ENCODE peak calls at places on chromosomes 6 and 20, in nine cellular contexts. X is H9, G is neural crest cell, N is Calu3, B is mucosa of descending colon, W is endothelial cell, I is AG04450, L is astrocyte of the spinal cord, A is HCT116. H is an unnamed sample.

GRCh38 chr6:11309947-11310665 is 77.6 kb upstream of the NEDD9 start:
- DNase-seq in B (no peak), L (no peak), G (no peak), N (no peak), I (peak), X (peak), A (no peak), W (no peak), H (no peak)

GRCh38 chr6:160005861-160006540 is 37.1 kb downstream of the IGF2R start:
- DNase-seq in N (no peak), X (no peak), W (peak), B (no peak), G (no peak), A (no peak), L (peak), I (no peak), H (no peak)

GRCh38 chr6:75673885-75674284 is 72.2 kb downstream of the SENP6 start:
- DNase-seq in A (no peak), L (no peak), N (no peak), B (no peak), G (no peak), X (no peak), W (no peak), I (no peak), H (no peak)

GRCh38 chr6:139583420-139583819 is 209.0 kb upstream of the CITED2 start:
- DNase-seq in A (no peak), L (peak), G (no peak), X (no peak), W (no peak), I (no peak), N (no peak), B (no peak), H (no peak)

GRCh38 chr6:37759221-37760154 is 60.0 kb upstream of the ZFAND3 start:
- DNase-seq in N (no peak), L (no peak), G (no peak), I (no peak), B (no peak), A (no peak), W (no peak), X (no peak), H (no peak)

GRCh38 chr6:163494279-163494727 is 79.8 kb downstream of the QKI start:
- DNase-seq in I (no peak), W (no peak), X (no peak), G (no peak), N (no peak), A (peak), L (peak), B (no peak), H (no peak)

GRCh38 chr6:124090491-124090890 is 286.8 kb downstream of the NKAIN2 start:
- DNase-seq in N (no peak), L (no peak), A (no peak), B (no peak), W (no peak), G (no peak), I (no peak), X (no peak), H (no peak)

GRCh38 chr6:35911871-35912653 is 8.8 kb downstream of the SRPK1 start:
- DNase-seq in X (no peak), W (no peak), G (no peak), L (peak), N (peak), B (no peak), I (no peak), A (no peak), H (no peak)

GRCh38 chr6:35663001-35663400 is 25.7 kb downstream of the FKBP5 start:
- DNase-seq in A (no peak), I (no peak), L (peak), N (no peak), G (no peak), X (no peak), W (no peak), B (no peak), H (no peak)

GRCh38 chr20:21936720-21937380 is 231.4 kb downstream of the PAX1 start:
- DNase-seq in L (peak), B (no peak), W (no peak), N (no peak), I (no peak), X (peak), G (no peak), A (no peak), H (no peak)

GRCh38 chr6:105209950-105210706 is 30.3 kb upstream of the POPDC3 start:
- DNase-seq in L (peak), I (peak), G (no peak), W (no peak), A (peak), X (no peak), N (peak), B (no peak), H (no peak)

GRCh38 chr6:124993327-124993726 is 31.1 kb downstream of the RNF217 start:
- DNase-seq in W (no peak), B (no peak), A (no peak), L (no peak), X (no peak), I (no peak), N (no peak), G (no peak), H (no peak)

GRCh38 chr6:112931835-112932234 is 584.7 kb downstream of the RFPL4B start:
- DNase-seq in L (peak), A (no peak), B (no peak), X (no peak), G (no peak), W (no peak), I (no peak), N (no peak), H (no peak)

GRCh38 chr6:11232177-11232967 is at the start of gene NEDD9:
- DNase-seq in B (peak), A (peak), N (peak), X (peak), I (peak), G (peak), L (peak), W (peak), H (peak)

GRCh38 chr6:158149641-158150040 is 18.4 kb downstream of the SERAC1 start:
- DNase-seq in B (no peak), W (no peak), A (no peak), X (no peak), G (no peak), N (no peak), I (peak), L (peak), H (no peak)

GRCh38 chr6:157763129-157763893 is 59.7 kb upstream of the SNX9 start:
- DNase-seq in N (peak), W (no peak), I (no peak), L (peak), B (peak), A (peak), G (no peak), X (peak), H (peak)

GRCh38 chr6:24858154-24858801 is 59.6 kb upstream of the ARMH2 start:
- DNase-seq in B (peak), X (no peak), I (no peak), A (no peak), G (no peak), N (peak), W (no peak), L (no peak), H (no peak)

GRCh38 chr20:46000571-46001145 is 8.1 kb upstream of the MMP9 start:
- DNase-seq in G (no peak), N (no peak), W (peak), B (no peak), I (no peak), X (no peak), A (no peak), L (no peak), H (no peak)

GRCh38 chr6:1379026-1379809 is 10.2 kb upstream of the FOXF2 start:
- DNase-seq in B (no peak), I (no peak), L (no peak), X (no peak), A (no peak), W (no peak), N (no peak), G (no peak), H (no peak)

GRCh38 chr6:105941616-105942412 is 144.3 kb upstream of the PRDM1 start:
- DNase-seq in N (no peak), G (no peak), L (no peak), W (no peak), X (no peak), B (no peak), A (no peak), I (no peak), H (no peak)

GRCh38 chr20:62657956-62658355 is 15.7 kb downstream of the SLCO4A1 start:
- DNase-seq in I (no peak), A (no peak), B (no peak), X (no peak), L (no peak), W (no peak), G (no peak), N (no peak), H (no peak)

GRCh38 chr6:34574647-34575293 is 18.6 kb upstream of the SPDEF start:
- DNase-seq in I (no peak), B (no peak), A (no peak), G (no peak), W (no peak), L (no peak), X (no peak), N (no peak), H (no peak)

GRCh38 chr20:32474967-32475819 is 109.9 kb downstream of the NOL4L start:
- DNase-seq in I (peak), W (peak), G (peak), L (peak), N (peak), B (peak), A (no peak), X (peak), H (peak)
- TF ChIP-seq CTCF in I (no peak), W (no peak), G (peak), L (no peak), N (no peak), B (no peak), A (no peak), X (no peak), H (no peak)

DNA sequence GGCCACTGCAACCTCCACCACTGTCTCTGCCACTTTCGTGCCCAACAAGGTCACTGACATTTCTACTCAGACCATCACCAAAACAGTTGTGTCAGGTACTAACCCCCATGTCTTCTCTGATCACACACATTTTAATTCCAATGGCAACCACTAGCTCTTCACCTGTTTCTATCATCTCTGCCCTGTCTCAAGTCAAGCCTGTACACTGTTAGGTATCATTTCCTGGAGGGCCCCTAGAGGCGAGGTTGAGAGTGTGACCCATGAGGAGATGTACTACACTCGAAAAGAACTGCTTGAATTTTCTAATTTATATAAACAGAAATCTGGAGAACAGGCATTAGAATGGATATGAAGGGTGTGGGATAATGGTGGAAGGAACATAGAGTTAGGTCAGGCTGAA is 17.4 kb upstream of the MUC21 start:
- DNase-seq in W (no peak), L (no peak), B (no peak), I (no peak), X (no peak), N (no peak), A (no peak), G (no peak), H (no peak)
- TF ChIP-seq CTCF in W (no peak), L (no peak), B (no peak), I (no peak), X (no peak), N (no peak), A (no peak), G (no peak), H (no peak)

DNA sequence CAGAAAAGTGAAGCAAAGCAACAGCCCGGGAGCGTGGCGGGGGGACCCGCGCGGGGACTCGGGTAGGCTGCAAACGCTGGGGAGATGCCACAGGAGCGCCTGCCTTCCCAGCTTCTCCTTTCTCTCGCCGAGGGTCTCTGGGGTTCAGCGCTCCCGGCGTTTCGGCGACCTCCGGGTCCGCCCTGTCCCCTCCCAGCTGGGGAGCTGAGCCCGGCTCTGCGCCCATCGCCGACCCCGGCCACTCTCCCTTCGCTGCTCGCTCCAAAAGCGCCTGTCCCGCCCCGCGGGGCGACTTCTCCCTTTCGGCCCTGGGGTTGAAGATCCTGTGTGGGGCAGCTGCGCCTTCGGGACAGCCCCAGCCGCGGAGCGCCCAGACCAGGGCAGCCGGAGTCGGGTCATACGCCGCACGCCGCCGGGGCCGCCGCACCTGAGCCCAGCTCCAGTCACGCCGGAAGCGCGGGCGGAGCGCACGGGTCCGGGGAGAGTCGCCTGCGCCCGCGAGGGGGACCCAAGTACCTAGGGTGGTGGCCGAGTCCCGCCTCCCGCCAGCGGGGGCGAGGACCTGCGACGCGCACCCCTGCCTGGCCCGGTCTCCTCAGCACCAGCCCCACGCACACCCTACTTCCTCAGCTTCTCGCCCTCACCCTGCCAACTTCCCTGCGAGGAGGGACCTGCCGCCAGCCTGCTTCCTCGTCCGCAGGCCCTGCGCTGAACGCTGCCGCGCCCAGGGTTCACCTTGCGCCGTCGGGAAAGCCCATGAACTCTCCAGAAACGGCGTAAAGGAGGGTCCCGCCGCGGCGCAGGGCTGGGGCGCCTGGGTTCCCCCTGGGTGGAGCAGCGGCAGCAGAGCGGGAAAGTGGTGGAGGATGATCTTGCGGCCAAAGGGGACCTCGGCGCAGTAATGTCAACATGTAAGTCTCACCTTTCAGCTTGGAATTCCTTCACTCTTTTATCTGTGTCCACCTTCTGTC is at the start of gene ADGRG6:
- DNase-seq in G (peak), A (peak), I (no peak), X (peak), N (peak), B (peak), W (peak), L (peak), H (peak)
- TF ChIP-seq CTCF in G (peak), A (no peak), I (no peak), X (peak), N (no peak), B (no peak), W (no peak), L (no peak), H (no peak)

DNA sequence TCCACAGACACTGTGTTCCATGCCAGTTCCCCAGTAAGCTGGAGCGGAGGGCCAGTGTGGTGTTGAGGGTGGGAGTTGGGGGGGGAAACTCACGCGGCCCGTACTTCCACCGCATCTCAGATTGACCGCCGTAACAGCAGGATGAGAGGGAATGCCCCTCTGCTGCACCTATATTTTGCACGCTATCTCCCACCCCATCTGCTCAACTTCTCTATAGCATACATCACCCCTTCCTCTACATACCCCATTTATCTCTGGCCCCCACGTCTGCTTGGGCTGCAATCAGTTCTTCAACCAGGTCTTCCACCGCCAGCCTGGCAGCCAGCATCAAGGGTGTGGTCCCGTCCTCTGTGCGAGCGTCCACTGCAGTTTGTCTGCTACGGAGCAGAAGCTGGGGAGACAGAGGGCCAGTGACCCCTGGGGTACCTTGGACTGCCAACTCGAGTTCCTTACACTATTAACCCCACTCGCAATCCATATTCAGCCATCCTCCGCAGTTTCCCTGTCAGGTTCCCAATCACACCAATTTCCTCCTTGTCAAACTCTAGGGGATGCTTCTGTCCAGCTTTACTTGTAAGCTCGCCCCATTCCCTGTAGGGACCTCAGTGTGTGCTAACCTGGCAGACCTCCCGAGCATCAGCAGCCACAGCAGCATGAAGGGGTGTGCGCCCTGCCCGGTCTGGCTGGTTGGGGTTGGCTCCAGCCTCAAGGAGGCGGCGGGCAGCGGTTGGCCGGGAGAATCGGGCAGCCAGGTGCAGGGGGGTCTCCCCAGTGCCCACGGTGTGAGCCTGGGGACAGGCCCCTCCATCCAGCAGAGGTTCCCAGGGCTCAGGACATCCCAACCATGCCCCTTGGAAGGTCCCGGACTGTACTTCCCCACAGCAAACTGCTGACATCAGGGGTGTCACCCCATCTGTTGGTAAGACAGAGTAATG is 4.5 kb upstream of the GPSM3 start:
- DNase-seq in G (no peak), I (no peak), X (peak), A (no peak), L (peak), B (peak), W (no peak), N (peak), H (no peak)
- TF ChIP-seq CTCF in G (no peak), I (no peak), X (no peak), A (no peak), L (no peak), B (no peak), W (no peak), N (peak), H (no peak)

GRCh38 chr6:149074832-149075258 is 242.7 kb upstream of the TAB2 start:
- DNase-seq in B (no peak), L (no peak), N (no peak), X (no peak), G (no peak), A (no peak), I (no peak), W (no peak), H (no peak)

GRCh38 chr6:149077208-149077607 is 240.3 kb upstream of the TAB2 start:
- DNase-seq in I (no peak), X (no peak), G (no peak), B (no peak), L (peak), N (no peak), A (no peak), W (no peak), H (no peak)

GRCh38 chr6:149075616-149076354 is 241.7 kb upstream of the TAB2 start:
- DNase-seq in A (no peak), N (no peak), W (no peak), L (peak), G (no peak), B (no peak), I (no peak), X (no peak), H (no peak)

GRCh38 chr6:149076355-149076734 is 241.2 kb upstream of the TAB2 start:
- DNase-seq in N (no peak), A (no peak), L (no peak), X (no peak), B (no peak), W (no peak), G (no peak), I (no peak), H (no peak)

GRCh38 chr6:149071997-149072396 is 245.5 kb upstream of the TAB2 start:
- DNase-seq in G (no peak), B (no peak), N (no peak), I (no peak), A (no peak), L (no peak), X (no peak), W (no peak), H (no peak)
- TF ChIP-seq CTCF in G (no peak), B (no peak), N (no peak), I (no peak), A (no peak), L (no peak), X (no peak), W (no peak), H (no peak)

GRCh38 chr6:29419516-29419915 is 4.8 kb downstream of the OR12D1 start:
- DNase-seq in G (no peak), I (no peak), L (no peak), B (no peak), A (no peak), W (no peak), N (no peak), X (no peak), H (no peak)

GRCh38 chr6:29414588-29414987 is at the start of gene OR12D1:
- DNase-seq in I (no peak), L (no peak), X (no peak), N (peak), B (no peak), A (peak), G (no peak), W (no peak), H (no peak)
- TF ChIP-seq CTCF in I (no peak), L (peak), X (peak), N (peak), B (no peak), A (peak), G (peak), W (no peak), H (no peak)

GRCh38 chr6:146770275-146770964 is 171.6 kb downstream of the ADGB start:
- DNase-seq in L (no peak), W (peak), G (no peak), X (no peak), I (no peak), N (no peak), A (no peak), B (no peak), H (no peak)

GRCh38 chr6:146770965-146771735 is 172.4 kb downstream of the ADGB start:
- DNase-seq in A (no peak), X (no peak), G (no peak), N (no peak), B (peak), I (no peak), W (peak), L (no peak), H (no peak)

DNA sequence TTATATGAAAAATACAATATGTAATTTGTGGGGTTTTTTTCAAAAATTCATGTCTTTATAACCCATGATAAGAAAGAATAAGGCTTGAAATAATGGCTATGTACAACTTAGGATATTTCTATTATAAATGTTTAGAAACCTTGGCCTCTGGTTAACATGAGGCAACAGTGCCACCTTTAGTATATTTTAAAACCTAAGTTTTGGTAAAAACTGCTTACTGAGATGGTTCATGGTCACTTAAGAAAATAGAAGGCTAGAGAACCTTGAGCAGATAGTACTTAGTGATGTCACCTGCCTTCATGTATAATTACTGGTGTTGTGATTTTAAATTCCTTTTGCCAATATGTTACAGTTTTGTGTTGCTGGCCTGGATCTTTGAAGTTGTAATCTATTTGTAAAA is 176.5 kb downstream of the ADGB start:
- DNase-seq in X (no peak), W (no peak), A (no peak), B (no peak), L (peak), N (no peak), I (no peak), G (no peak), H (no peak)
- TF ChIP-seq CTCF in X (peak), W (no peak), A (peak), B (no peak), L (no peak), N (no peak), I (peak), G (peak), H (no peak)

H was measured in pancreas.